ENCODE peak calls at places on chromosome 1, in four cellular contexts. Q is K562, Z is HepG2, G is GM12878. D is an unnamed sample. For H3K27me3, the result is how much of the 10 kb centered on the place peaks cover.

GRCh38 chr1:206702803-206703202 is 18.1 kb downstream of the MAPKAPK2 start:
- DNase-seq in Z (no peak), G (no peak), Q (no peak), D (peak)

GRCh38 chr1:44357710-44358109 is 2.7 kb upstream of the ERI3 start:
- DNase-seq in Z (no peak), G (no peak), Q (no peak), D (no peak)

GRCh38 chr1:182770193-182770592 is 19.4 kb upstream of the NPL start:
- DNase-seq in Q (no peak), G (no peak), Z (no peak), D (no peak)

GRCh38 chr1:230641346-230641745 is 935 bp upstream of the COG2 start:
- DNase-seq in Z (no peak), G (no peak), Q (peak), D (no peak)

GRCh38 chr1:198679535-198680173 is 40.8 kb downstream of the PTPRC start:
- DNase-seq in Z (no peak), G (no peak), Q (no peak), D (no peak)

GRCh38 chr1:78145105-78145580 is 99.4 kb downstream of the GIPC2 start:
- DNase-seq in G (no peak), Q (peak), Z (peak), D (peak)

GRCh38 chr1:183180634-183181056 is 5.4 kb upstream of the LAMC2 start:
- DNase-seq in Q (no peak), G (peak), Z (no peak), D (peak)

GRCh38 chr1:48875736-48876135 is 99.0 kb upstream of the BEND5 start:
- DNase-seq in Z (no peak), Q (no peak), G (no peak), D (no peak)

GRCh38 chr1:232873931-232874330 is 68.7 kb downstream of the MAP10 start:
- DNase-seq in G (no peak), Q (no peak), Z (no peak), D (no peak)

DNA sequence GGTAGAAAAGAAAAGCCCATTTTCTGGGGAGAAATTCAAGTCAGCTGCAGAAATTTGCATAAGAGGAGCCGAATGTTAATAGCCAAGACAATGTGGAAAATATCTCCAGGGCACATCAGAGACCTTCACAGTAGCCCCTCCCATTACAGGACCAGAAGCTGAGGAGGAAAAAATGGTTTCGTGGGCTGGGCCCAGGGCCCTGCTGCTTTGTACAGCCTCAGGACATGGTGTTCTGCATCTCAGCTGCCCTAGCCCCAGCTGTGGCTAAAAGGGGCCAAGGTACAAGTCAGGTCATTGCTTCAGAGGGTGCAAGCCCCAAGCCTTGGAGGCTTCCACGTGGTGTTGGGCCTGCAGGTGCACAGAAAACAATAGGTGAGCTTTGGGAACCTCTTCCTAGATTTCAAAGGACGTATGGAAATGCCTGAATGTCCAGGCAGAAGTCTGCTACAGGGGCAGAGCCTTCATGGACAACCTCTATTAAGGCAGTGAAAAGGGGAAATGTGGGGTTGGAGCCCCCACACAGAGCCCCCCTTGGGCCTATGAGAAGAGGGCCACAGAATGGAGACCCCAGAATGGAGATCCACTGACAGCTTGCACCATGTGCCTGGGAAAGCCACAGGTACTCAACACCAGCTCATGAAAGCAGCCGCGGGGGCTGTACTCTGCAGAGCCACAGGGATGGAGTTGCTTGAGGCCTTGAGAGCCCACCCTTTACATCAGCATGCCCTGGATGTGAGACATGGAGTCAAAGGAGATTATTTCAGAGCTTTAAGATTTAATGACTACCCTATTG is 108.5 kb downstream of the DMRTB1 start:
- DNase-seq in Q (no peak), G (no peak), Z (no peak), D (no peak)
- TF ChIP-seq JUNB in Q (no peak), G (no peak), Z (no peak), D (no peak)

GRCh38 chr1:11934295-11935039 is at the start of gene PLOD1:
- DNase-seq in Z (peak), G (peak), Q (peak), D (peak)
- TF ChIP-seq REST in Z (no peak), G (no peak), Q (peak), D (no peak)

GRCh38 chr1:162822391-162823200 is 32.1 kb downstream of the HSD17B7 start:
- DNase-seq in G (no peak), Q (no peak), Z (no peak), D (peak)

GRCh38 chr1:162823771-162824525 is 33.4 kb downstream of the HSD17B7 start:
- DNase-seq in Q (no peak), G (no peak), Z (no peak), D (no peak)

GRCh38 chr1:162823231-162823630 is 32.7 kb downstream of the HSD17B7 start:
- DNase-seq in Z (no peak), Q (no peak), G (no peak), D (no peak)
- H3K27me3 ChIP-seq in Z (under half), Q (under half), G (under half), D (under half)

GRCh38 chr1:205597691-205598314 is 34.0 kb downstream of the ELK4 start:
- DNase-seq in Z (no peak), G (no peak), Q (no peak), D (no peak)
- TF ChIP-seq JUNB in Z (no peak), G (no peak), Q (no peak), D (no peak)

DNA sequence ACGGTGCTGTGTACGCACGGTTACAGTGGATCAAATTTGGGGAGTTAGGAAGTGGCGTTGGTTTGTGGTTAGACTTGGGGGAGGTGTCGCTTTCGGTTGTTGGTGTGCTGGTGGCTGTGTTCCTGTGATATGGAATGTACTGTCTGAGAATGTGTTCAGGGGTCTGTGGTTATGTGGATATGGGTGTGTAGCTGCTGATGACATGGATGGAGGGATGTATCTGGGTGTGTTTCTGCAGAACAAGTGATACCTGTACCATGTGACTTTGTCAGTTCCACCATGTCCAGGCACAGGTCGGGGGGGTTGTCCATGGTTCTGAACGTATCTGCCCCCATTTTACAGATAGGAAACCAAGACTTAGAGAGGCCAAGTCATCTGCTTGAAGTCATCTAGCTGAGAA is 22.7 kb downstream of the PAX7 start:
- DNase-seq in G (no peak), Z (no peak), Q (no peak), D (no peak)
- TF ChIP-seq REST in G (peak), Z (no peak), Q (no peak), D (peak)

GRCh38 chr1:17346046-17346789 is 25.8 kb upstream of the PADI6 start:
- DNase-seq in Z (no peak), Q (no peak), G (no peak), D (no peak)

GRCh38 chr1:17351047-17351446 is 20.9 kb upstream of the PADI6 start:
- DNase-seq in Q (no peak), Z (peak), G (no peak), D (no peak)

GRCh38 chr1:17350053-17350452 is 21.9 kb upstream of the PADI6 start:
- DNase-seq in Z (no peak), Q (no peak), G (no peak), D (no peak)

GRCh38 chr1:17348593-17349234 is 23.3 kb upstream of the PADI6 start:
- DNase-seq in Z (no peak), Q (no peak), G (peak), D (no peak)

GRCh38 chr1:17347769-17348592 is 24.0 kb upstream of the PADI6 start:
- DNase-seq in Q (peak), G (no peak), Z (no peak), D (no peak)
- H3K27me3 ChIP-seq in Q (under half), G (under half), Z (under half), D (under half)

DNA sequence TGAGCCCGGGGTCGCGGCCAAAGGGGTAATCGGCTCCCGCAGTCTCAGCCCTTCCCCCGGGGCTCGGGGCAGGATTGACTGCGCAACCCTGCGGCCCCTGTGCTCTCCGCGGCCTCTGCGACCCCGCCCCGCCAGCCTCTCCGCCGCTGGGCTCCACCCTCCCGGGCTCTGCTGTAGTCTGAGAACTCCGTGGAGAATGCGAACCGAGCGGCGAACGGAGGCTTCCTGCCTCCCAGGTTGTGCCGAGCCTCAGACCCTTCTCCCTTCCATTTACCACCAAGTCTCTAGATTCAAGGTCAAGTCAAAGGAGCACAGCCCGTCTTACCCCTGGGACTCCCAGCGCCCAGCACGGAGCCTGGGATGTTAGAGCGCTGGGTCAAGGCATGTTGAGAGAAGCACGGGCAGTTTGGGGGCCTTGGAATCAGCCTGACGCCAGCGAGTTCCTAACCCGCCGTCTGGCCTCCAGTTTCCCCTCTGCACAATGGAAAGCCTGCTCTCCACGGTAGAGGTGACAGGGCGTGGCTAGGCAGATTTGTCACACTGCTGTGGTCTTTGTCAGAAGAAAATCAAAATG is 3.0 kb downstream of the ATP2B4 start:
- DNase-seq in Z (no peak), G (no peak), Q (peak), D (peak)
- TF ChIP-seq JUNB in Z (no peak), G (no peak), Q (no peak), D (no peak)